ENCODE peak calls at places on chromosomes 2 and 18, in five cellular contexts. S is HFFc6; J is NCI-H1105; L is left colon; C is activated CD8-positive, alpha-beta memory T cell treated with anti-CD3 and anti-CD28 coated beads for 1 hour. Z is an unnamed sample.

GRCh38 chr18:39752351-39752750 is 2186.8 kb upstream of the CELF4 start:
- DNase-seq in S (no peak), J (no peak), L (no peak), C (no peak), Z (no peak)

GRCh38 chr2:197286805-197287595 is 23.6 kb downstream of the ANKRD44 start:
- DNase-seq in S (peak; percentile 92), J (no peak), L (peak; percentile 67), C (no peak), Z (peak; percentile 71)

GRCh38 chr18:77165489-77166415 is 33.2 kb upstream of the MBP start:
- DNase-seq in S (no peak), J (no peak), L (no peak), C (no peak), Z (no peak)

GRCh38 chr2:222477962-222478608 is 53.7 kb downstream of the SGPP2 start:
- DNase-seq in S (no peak), J (no peak), L (no peak), C (no peak), Z (no peak)

GRCh38 chr2:47239119-47239969 is 84.2 kb upstream of the STPG4 start:
- DNase-seq in S (no peak), J (no peak), L (no peak), C (no peak), Z (no peak)

GRCh38 chr2:145431181-145431951 is 911.4 kb upstream of the ZEB2 start:
- DNase-seq in S (no peak), J (peak; percentile 99), L (no peak), C (no peak), Z (no peak)

GRCh38 chr2:218832520-218832919 is 917 bp upstream of the PRKAG3 start:
- DNase-seq in S (peak; percentile 13), J (no peak), L (no peak), C (no peak), Z (no peak)

GRCh38 chr2:174335605-174336402 is 1.1 kb downstream of the SP9 start:
- DNase-seq in S (no peak), J (peak; percentile 41), L (no peak), C (no peak), Z (no peak)

GRCh38 chr2:15363142-15363541 is 198.0 kb downstream of the NBAS start:
- DNase-seq in S (peak; percentile 45), J (no peak), L (no peak), C (no peak), Z (peak; percentile 9)

GRCh38 chr18:30828700-30829099 is 213.8 kb downstream of the DSC3 start:
- DNase-seq in S (no peak), J (no peak), L (no peak), C (no peak), Z (no peak)

GRCh38 chr2:112867701-112868631 is 31.4 kb upstream of the IL1B start:
- DNase-seq in S (no peak), J (no peak), L (peak; percentile 58), C (no peak), Z (no peak)

GRCh38 chr2:175600024-175600831 is 401.8 kb downstream of the LNPK start:
- DNase-seq in S (peak; percentile 8), J (no peak), L (no peak), C (no peak), Z (peak; percentile 75)

GRCh38 chr2:237326250-237327171 is 87.5 kb downstream of the COL6A3 start:
- DNase-seq in S (no peak), J (no peak), L (no peak), C (no peak), Z (no peak)

GRCh38 chr2:30252723-30253688 is 21.7 kb downstream of the LBH start:
- DNase-seq in S (peak; percentile 73), J (no peak), L (no peak), C (peak; percentile 48), Z (peak; percentile 93)

Z was measured in Caki2.